ENCODE peak calls at places on chromosomes 1 and 21, in five cellular contexts. O is lower lobe of right lung, L is ovary, P is nephron progenitor cell, D is natural killer cell. C is an unnamed sample.
A peak's percentile ranks its signal among the peaks of the same experiment; 100 is the strongest.

GRCh38 chr21:38434913-38435533 is 63.3 kb downstream of the ERG start:
- DNase-seq in D (no peak), L (no peak), O (no peak), P (no peak), C (no peak)

GRCh38 chr1:242847390-242847993 is 323.0 kb upstream of the PLD5 start:
- DNase-seq in O (no peak), P (peak; percentile 34), L (no peak), D (no peak), C (no peak)

GRCh38 chr1:154819628-154820590 is 50.2 kb downstream of the KCNN3 start:
- DNase-seq in D (no peak), O (no peak), L (no peak), P (peak; percentile 29), C (peak; percentile 46)

GRCh38 chr1:183838221-183838620 is 33.3 kb downstream of the RGL1 start:
- DNase-seq in P (no peak), D (no peak), L (no peak), O (no peak), C (no peak)

GRCh38 chr21:39882186-39882882 is 15.1 kb downstream of the PCP4 start:
- DNase-seq in P (no peak), O (no peak), L (no peak), D (no peak), C (peak; percentile 59)

GRCh38 chr21:39637197-39637970 is 24.6 kb downstream of the B3GALT5 start:
- DNase-seq in D (no peak), P (no peak), O (no peak), L (no peak), C (no peak)

GRCh38 chr1:21944261-21945074 is 7.4 kb upstream of the HSPG2 start:
- DNase-seq in L (no peak), D (no peak), P (no peak), O (no peak), C (no peak)

GRCh38 chr1:58883888-58884482 is 100.1 kb upstream of the JUN start:
- DNase-seq in D (no peak), O (no peak), L (no peak), P (no peak), C (no peak)

GRCh38 chr1:29180497-29181412 is 945 bp downstream of the SRSF4 start:
- DNase-seq in D (no peak), L (no peak), P (no peak), O (no peak), C (no peak)

GRCh38 chr1:27671964-27672749 is at the start of gene IFI6:
- DNase-seq in O (peak; percentile 90), D (peak; percentile 65), P (peak; percentile 73), L (peak; percentile 80), C (peak; percentile 97)

GRCh38 chr1:171081220-171081993 is 9.3 kb upstream of the FMO3 start:
- DNase-seq in P (no peak), L (no peak), D (no peak), O (no peak), C (no peak)

GRCh38 chr1:241447056-241447649 is 72.4 kb downstream of the FH start:
- DNase-seq in O (no peak), P (no peak), D (no peak), L (no peak), C (no peak)

GRCh38 chr1:15958788-15959187 is 17.1 kb downstream of the ZBTB17 start:
- DNase-seq in P (no peak), L (no peak), D (no peak), O (no peak), C (no peak)

GRCh38 chr21:42841156-42841915 is 38.0 kb downstream of the WDR4 start:
- DNase-seq in P (no peak), O (peak; percentile 25), D (no peak), L (no peak), C (no peak)

GRCh38 chr1:115252585-115252984 is 85.5 kb downstream of the NGF start:
- DNase-seq in O (no peak), D (no peak), P (no peak), L (no peak), C (no peak)

GRCh38 chr1:171300401-171300800 is 13.6 kb upstream of the FMO4 start:
- DNase-seq in P (no peak), O (no peak), D (no peak), L (no peak), C (no peak)

GRCh38 chr1:102593276-102593675 is 515.0 kb downstream of the COL11A1 start:
- DNase-seq in O (no peak), P (no peak), D (no peak), L (no peak), C (no peak)

GRCh38 chr1:104098837-104099236 is 349.1 kb downstream of the AMY1C start:
- DNase-seq in D (no peak), P (no peak), L (no peak), O (no peak), C (no peak)

DNA sequence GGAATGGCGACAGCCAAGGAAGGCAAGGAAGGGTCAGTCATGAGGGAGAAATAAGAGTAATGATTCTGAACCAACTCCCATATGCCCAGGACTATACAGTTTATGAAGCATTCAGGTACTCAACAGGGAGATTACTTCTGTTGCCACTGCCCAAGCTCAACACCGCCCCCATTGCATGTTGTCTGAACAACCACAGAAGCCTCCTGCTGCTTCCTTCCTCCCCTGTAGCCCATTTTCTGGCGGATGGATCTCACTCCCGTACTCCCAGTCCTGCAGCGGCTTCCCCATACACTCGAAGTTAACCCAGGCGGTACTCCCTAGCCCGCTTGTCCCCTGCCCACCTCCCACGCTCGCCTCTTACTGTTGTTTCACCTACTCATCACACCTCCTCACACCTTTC is 103.0 kb downstream of the BEND5 start:
- DNase-seq in D (no peak), L (no peak), P (no peak), O (no peak), C (no peak)
- TF ChIP-seq CTCF in D (no peak), L (no peak), P (peak; percentile 40), O (no peak), C (no peak)

GRCh38 chr21:36693144-36694040 is 5.5 kb upstream of the SIM2 start:
- DNase-seq in O (no peak), P (peak; percentile 62), D (no peak), L (no peak), C (no peak)
- TF ChIP-seq CTCF in O (no peak), P (peak; percentile 60), D (no peak), L (no peak), C (no peak)

GRCh38 chr1:100277866-100278265 is 11.8 kb downstream of the RTCA start:
- DNase-seq in P (no peak), O (no peak), L (no peak), D (no peak), C (no peak)
- TF ChIP-seq CTCF in P (no peak), O (no peak), L (no peak), D (no peak), C (no peak)

DNA sequence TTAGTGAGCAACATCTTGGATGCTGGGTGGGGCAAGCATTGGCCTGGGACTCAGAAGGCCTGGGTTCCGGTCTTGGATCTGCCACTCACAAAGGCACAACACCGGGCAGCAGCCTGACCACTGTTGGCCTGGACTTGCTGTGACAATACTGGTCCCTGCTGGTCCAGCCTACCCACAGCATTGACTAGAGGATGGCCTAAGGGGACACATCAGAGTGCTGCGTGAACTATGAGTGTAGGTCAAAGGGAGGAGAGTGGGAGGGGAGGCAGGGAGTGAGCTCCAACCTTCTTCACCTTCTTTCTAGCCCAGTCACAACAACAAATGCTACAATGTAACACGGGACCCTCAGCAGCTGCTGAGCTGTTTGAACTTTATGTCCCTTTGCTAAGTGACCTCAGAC is 31.1 kb downstream of the TMEM50A start:
- DNase-seq in P (no peak), O (no peak), D (no peak), L (no peak), C (no peak)
- TF ChIP-seq CTCF in P (no peak), O (no peak), D (no peak), L (no peak), C (no peak)

GRCh38 chr1:145858238-145858936 is 494 bp downstream of the PIAS3 start:
- DNase-seq in P (peak; percentile 81), O (peak; percentile 73), D (peak; percentile 29), L (peak; percentile 71), C (peak; percentile 56)
- TF ChIP-seq CTCF in P (no peak), O (no peak), D (no peak), L (no peak), C (no peak)

GRCh38 chr1:208526726-208527125 is 282.5 kb upstream of the PLXNA2 start:
- DNase-seq in D (no peak), P (no peak), O (no peak), L (no peak), C (no peak)
- TF ChIP-seq CTCF in D (no peak), P (no peak), O (no peak), L (no peak), C (no peak)